ENCODE peak calls at places on chromosomes 16 and 17, in five cellular contexts. One of them, this sample, is unnamed.
A peak's percentile ranks its signal among the peaks of the same experiment; 100 is the strongest.

GRCh38 chr17:31527606-31528005 is 136.1 kb downstream of the RAB11FIP4 start:
- DNase-seq in BJ: no peak
- DNase-seq in kidney epithelial cell: no peak
- DNase-seq in GM23248: peak; percentile 39
- DNase-seq in mesendoderm: no peak
- DNase-seq in this sample: no peak

GRCh38 chr16:20938426-20938825 is 37.9 kb downstream of the LYRM1 start:
- DNase-seq in BJ: no peak
- DNase-seq in kidney epithelial cell: no peak
- DNase-seq in GM23248: peak; percentile 82
- DNase-seq in mesendoderm: no peak
- DNase-seq in this sample: no peak

GRCh38 chr16:58474296-58474695 is 25.6 kb upstream of the NDRG4 start:
- DNase-seq in BJ: no peak
- DNase-seq in kidney epithelial cell: no peak
- DNase-seq in GM23248: no peak
- DNase-seq in mesendoderm: peak; percentile 80
- DNase-seq in this sample: no peak

GRCh38 chr16:69606985-69607384 is 41.2 kb downstream of the NFAT5 start:
- DNase-seq in BJ: no peak
- DNase-seq in kidney epithelial cell: no peak
- DNase-seq in GM23248: no peak
- DNase-seq in mesendoderm: no peak
- DNase-seq in this sample: no peak

GRCh38 chr17:27323538-27324212 is 29.8 kb downstream of the WSB1 start:
- DNase-seq in BJ: peak; percentile 31
- DNase-seq in kidney epithelial cell: no peak
- DNase-seq in GM23248: peak; percentile 72
- DNase-seq in mesendoderm: peak; percentile 66
- DNase-seq in this sample: peak; percentile 89

GRCh38 chr16:27704252-27704651 is 154.3 kb downstream of the KATNIP start:
- DNase-seq in BJ: no peak
- DNase-seq in kidney epithelial cell: no peak
- DNase-seq in GM23248: no peak
- DNase-seq in mesendoderm: no peak
- DNase-seq in this sample: no peak

GRCh38 chr17:42422958-42423712 is at the start of gene CAVIN1:
- DNase-seq in BJ: peak; percentile 91
- DNase-seq in kidney epithelial cell: no peak
- DNase-seq in GM23248: peak; percentile 99
- DNase-seq in mesendoderm: peak; percentile 94
- DNase-seq in this sample: peak; percentile 98

GRCh38 chr17:4206945-4207344 is 56.8 kb downstream of the ANKFY1 start:
- DNase-seq in BJ: no peak
- DNase-seq in kidney epithelial cell: no peak
- DNase-seq in GM23248: no peak
- DNase-seq in mesendoderm: no peak
- DNase-seq in this sample: no peak

GRCh38 chr17:32275060-32276042 is 9.7 kb downstream of the RHBDL3 start:
- DNase-seq in BJ: peak; percentile 51
- DNase-seq in kidney epithelial cell: peak; percentile 67
- DNase-seq in GM23248: peak; percentile 98
- DNase-seq in mesendoderm: peak; percentile 92
- DNase-seq in this sample: no peak

GRCh38 chr17:80478487-80479245 is 2.3 kb upstream of the NPTX1 start:
- DNase-seq in BJ: no peak
- DNase-seq in kidney epithelial cell: no peak
- DNase-seq in GM23248: peak; percentile 30
- DNase-seq in mesendoderm: no peak
- DNase-seq in this sample: no peak

GRCh38 chr16:88505405-88506082 is 52.5 kb downstream of the ZFPM1 start:
- DNase-seq in BJ: no peak
- DNase-seq in kidney epithelial cell: no peak
- DNase-seq in GM23248: peak; percentile 47
- DNase-seq in mesendoderm: peak; percentile 23
- DNase-seq in this sample: peak; percentile 80

GRCh38 chr17:1484586-1485310 is 7.7 kb downstream of the MYO1C start:
- DNase-seq in BJ: no peak
- DNase-seq in kidney epithelial cell: no peak
- DNase-seq in GM23248: peak; percentile 65
- DNase-seq in mesendoderm: peak; percentile 91
- DNase-seq in this sample: peak; percentile 85

GRCh38 chr17:50550661-50551432 is 3.9 kb downstream of the SPATA20 start:
- DNase-seq in BJ: no peak
- DNase-seq in kidney epithelial cell: peak; percentile 56
- DNase-seq in GM23248: peak; percentile 93
- DNase-seq in mesendoderm: peak; percentile 94
- DNase-seq in this sample: peak; percentile 89

GRCh38 chr16:27431773-27432599 is 30.0 kb downstream of the IL21R start:
- DNase-seq in BJ: no peak
- DNase-seq in kidney epithelial cell: no peak
- DNase-seq in GM23248: peak; percentile 77
- DNase-seq in mesendoderm: peak; percentile 50
- DNase-seq in this sample: peak; percentile 29

GRCh38 chr16:21088646-21089538 is 61.8 kb downstream of the DNAH3 start:
- DNase-seq in BJ: no peak
- DNase-seq in kidney epithelial cell: no peak
- DNase-seq in GM23248: peak; percentile 86
- DNase-seq in mesendoderm: peak; percentile 63
- DNase-seq in this sample: no peak

GRCh38 chr16:2842340-2843000 is 12.4 kb downstream of the ZG16B start:
- DNase-seq in BJ: no peak
- DNase-seq in kidney epithelial cell: no peak
- DNase-seq in GM23248: peak; percentile 32
- DNase-seq in mesendoderm: peak; percentile 82
- DNase-seq in this sample: peak; percentile 80

GRCh38 chr17:79045001-79045729 is 21.2 kb downstream of the C1QTNF1 start:
- DNase-seq in BJ: no peak
- DNase-seq in kidney epithelial cell: no peak
- DNase-seq in GM23248: no peak
- DNase-seq in mesendoderm: peak; percentile 43
- DNase-seq in this sample: peak; percentile 63

DNA sequence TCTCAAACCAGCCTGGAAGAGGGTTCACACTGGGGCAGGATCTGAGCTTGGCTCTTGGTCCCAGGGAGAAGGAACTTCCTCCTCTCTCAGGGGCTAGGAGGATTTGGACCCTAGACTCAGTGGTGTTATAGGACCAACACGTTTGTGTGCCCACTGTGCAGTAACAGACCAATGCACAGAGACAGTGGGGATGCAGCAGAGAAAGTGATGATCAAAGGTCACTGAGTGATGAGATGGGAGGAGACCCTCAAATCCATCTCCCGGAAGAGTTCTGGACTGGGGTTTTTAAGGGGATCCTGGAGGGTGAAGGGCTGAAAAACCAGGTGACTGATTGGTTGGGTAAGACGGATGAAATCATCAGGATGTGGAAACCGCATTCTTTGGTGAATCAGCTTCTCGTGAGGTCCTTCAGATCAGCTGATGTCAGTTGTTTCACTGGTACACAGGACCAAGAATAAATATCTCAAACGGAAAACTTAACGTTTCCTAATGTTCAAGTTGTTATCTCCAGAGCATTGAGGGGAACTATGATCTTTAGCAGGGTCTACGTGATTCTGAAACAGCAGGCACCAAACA is 3.3 kb upstream of the VAC14 start:
- DNase-seq in BJ: peak; percentile 26
- DNase-seq in kidney epithelial cell: peak; percentile 12
- DNase-seq in GM23248: peak; percentile 78
- DNase-seq in mesendoderm: peak; percentile 15
- DNase-seq in this sample: no peak
- H3K4me3 ChIP-seq in BJ: no peak overlapping the region
- H3K4me3 ChIP-seq in kidney epithelial cell: no peak overlapping the region
- H3K4me3 ChIP-seq in GM23248: peak overlapping the region; percentile 38
- H3K4me3 ChIP-seq in mesendoderm: no peak overlapping the region
- H3K4me3 ChIP-seq in this sample: no peak overlapping the region

DNA sequence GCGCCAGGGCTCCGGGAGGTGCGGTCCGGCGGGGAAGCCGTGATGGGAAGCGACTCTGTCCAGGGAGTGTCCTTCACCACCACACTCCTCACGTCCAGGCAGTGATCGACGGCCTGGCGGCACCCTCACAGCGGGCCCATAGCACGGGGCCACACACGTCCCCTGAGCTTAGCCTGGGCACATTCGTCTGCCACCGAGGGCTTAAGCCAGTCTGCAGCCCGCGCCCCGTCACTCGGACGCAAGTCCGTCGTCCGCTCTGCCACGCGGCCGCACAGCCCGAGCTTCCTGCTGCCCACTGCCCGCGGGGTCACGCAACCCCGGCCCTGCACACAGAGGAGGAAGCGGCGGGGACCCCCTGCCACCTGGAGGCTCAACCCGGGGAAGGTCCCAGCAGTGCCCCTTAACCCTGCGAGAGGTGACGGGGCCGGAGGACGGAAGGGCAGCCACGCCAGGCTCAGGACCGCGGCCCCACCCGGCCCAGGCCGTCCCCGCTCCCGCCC is 3.0 kb upstream of the TBX2 start:
- DNase-seq in BJ: no peak
- DNase-seq in kidney epithelial cell: no peak
- DNase-seq in GM23248: peak; percentile 36
- DNase-seq in mesendoderm: no peak
- DNase-seq in this sample: peak; percentile 67
- H3K4me3 ChIP-seq in BJ: peak overlapping the region; percentile 78
- H3K4me3 ChIP-seq in kidney epithelial cell: no peak overlapping the region
- H3K4me3 ChIP-seq in GM23248: peak overlapping the region; percentile 92
- H3K4me3 ChIP-seq in mesendoderm: no peak overlapping the region
- H3K4me3 ChIP-seq in this sample: peak overlapping the region; percentile 65

GRCh38 chr17:76998839-76999238 is 130.6 kb downstream of the MGAT5B start:
- DNase-seq in BJ: no peak
- DNase-seq in kidney epithelial cell: no peak
- DNase-seq in GM23248: no peak
- DNase-seq in mesendoderm: no peak
- DNase-seq in this sample: no peak

GRCh38 chr17:77001487-77001886 is 133.3 kb downstream of the MGAT5B start:
- DNase-seq in BJ: no peak
- DNase-seq in kidney epithelial cell: no peak
- DNase-seq in GM23248: no peak
- DNase-seq in mesendoderm: no peak
- DNase-seq in this sample: no peak

GRCh38 chr17:77003699-77004098 is 135.5 kb downstream of the MGAT5B start:
- DNase-seq in BJ: no peak
- DNase-seq in kidney epithelial cell: no peak
- DNase-seq in GM23248: no peak
- DNase-seq in mesendoderm: no peak
- DNase-seq in this sample: no peak

GRCh38 chr17:76997981-76998531 is 129.9 kb downstream of the MGAT5B start:
- DNase-seq in BJ: no peak
- DNase-seq in kidney epithelial cell: no peak
- DNase-seq in GM23248: no peak
- DNase-seq in mesendoderm: no peak
- DNase-seq in this sample: no peak

DNA sequence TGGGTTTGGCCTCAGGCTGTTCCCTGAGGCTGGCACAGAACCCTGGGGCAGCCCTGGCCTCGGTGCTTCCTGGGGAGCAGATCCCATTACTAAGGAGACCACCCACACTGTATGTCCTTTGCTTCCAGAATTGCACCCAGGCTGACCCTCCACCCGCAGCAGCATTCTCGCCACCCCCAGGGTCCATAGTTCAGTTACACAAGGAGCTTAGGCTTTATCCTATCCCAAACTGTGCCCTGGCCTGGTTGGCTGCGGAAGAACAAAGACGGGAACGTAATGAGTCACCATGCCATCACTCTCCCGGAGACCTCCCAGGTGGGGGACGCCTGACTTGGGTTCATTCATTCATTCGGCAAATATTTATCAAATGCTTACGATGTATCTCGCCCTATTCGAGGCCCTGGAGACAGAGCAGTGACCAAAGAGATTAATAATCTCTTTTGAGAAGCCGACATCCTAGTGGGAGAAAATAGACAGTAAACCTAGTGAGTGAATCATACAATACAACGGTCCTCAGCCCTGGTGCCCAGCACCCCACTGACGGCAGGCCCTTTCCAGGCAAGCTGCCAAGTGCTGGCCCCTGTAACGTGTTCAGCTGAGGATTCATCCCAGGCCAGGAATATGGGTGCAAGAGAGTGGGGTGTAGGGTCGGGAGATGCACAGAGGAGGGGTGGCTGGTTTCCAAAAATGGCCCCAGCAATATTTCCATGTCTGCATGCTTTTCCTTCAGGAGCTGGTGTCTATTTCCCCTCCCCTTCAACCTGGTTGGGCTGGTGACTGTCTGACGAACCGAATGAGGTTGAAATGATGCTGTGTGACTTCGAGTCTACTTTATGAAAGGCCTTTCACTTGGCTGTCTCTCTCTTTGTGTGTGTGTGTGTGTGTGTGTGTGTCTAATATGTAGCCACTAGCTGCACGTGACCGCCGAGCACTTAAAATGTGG is 134.2 kb downstream of the MGAT5B start:
- DNase-seq in BJ: no peak
- DNase-seq in kidney epithelial cell: peak; percentile 89
- DNase-seq in GM23248: peak; percentile 57
- DNase-seq in mesendoderm: peak; percentile 71
- DNase-seq in this sample: no peak
- H3K4me3 ChIP-seq in BJ: no peak overlapping the region
- H3K4me3 ChIP-seq in kidney epithelial cell: no peak overlapping the region
- H3K4me3 ChIP-seq in GM23248: no peak overlapping the region
- H3K4me3 ChIP-seq in mesendoderm: no peak overlapping the region
- H3K4me3 ChIP-seq in this sample: no peak overlapping the region

GRCh38 chr17:77257169-77257568 is 116.4 kb downstream of the SEC14L1 start:
- DNase-seq in BJ: no peak
- DNase-seq in kidney epithelial cell: no peak
- DNase-seq in GM23248: no peak
- DNase-seq in mesendoderm: no peak
- DNase-seq in this sample: no peak
- H3K4me3 ChIP-seq in BJ: no peak overlapping the region
- H3K4me3 ChIP-seq in kidney epithelial cell: no peak overlapping the region
- H3K4me3 ChIP-seq in GM23248: no peak overlapping the region
- H3K4me3 ChIP-seq in mesendoderm: no peak overlapping the region
- H3K4me3 ChIP-seq in this sample: no peak overlapping the region

This sample was measured in upper lobe of right lung.